ENCODE peak calls at places on chromosomes 11 and 22, in four cellular contexts. Q is tibial nerve, T is PC-3, I is adipocyte. H is an unnamed sample.

GRCh38 chr22:24367841-24368240 is 59.6 kb upstream of the ADORA2A start:
- DNase-seq in Q (no peak), T (peak), I (peak), H (no peak)

GRCh38 chr11:35953081-35953480 is 9.2 kb downstream of the LDLRAD3 start:
- DNase-seq in Q (no peak), T (peak), I (no peak), H (no peak)

GRCh38 chr11:43516316-43516820 is 157.6 kb downstream of the TTC17 start:
- DNase-seq in Q (no peak), T (no peak), I (no peak), H (no peak)

GRCh38 chr11:8352090-8352489 is 88.4 kb upstream of the LMO1 start:
- DNase-seq in Q (no peak), T (no peak), I (no peak), H (no peak)

GRCh38 chr22:46454910-46455269 is 82.5 kb downstream of the CELSR1 start:
- DNase-seq in Q (no peak), T (peak), I (no peak), H (no peak)

GRCh38 chr11:122036493-122036892 is 79.5 kb downstream of the BLID start:
- DNase-seq in Q (no peak), T (no peak), I (no peak), H (no peak)

GRCh38 chr22:30943368-30943767 is 25.2 kb downstream of the MORC2 start:
- DNase-seq in Q (no peak), T (no peak), I (no peak), H (no peak)

GRCh38 chr11:109960831-109961230 is 132.4 kb upstream of the ZC3H12C start:
- DNase-seq in Q (peak), T (no peak), I (peak), H (no peak)

GRCh38 chr11:33514079-33514690 is 186.4 kb downstream of the C11orf91 start:
- DNase-seq in Q (no peak), T (no peak), I (no peak), H (no peak)

GRCh38 chr22:47043835-47044721 is 281.6 kb downstream of the TBC1D22A start:
- DNase-seq in Q (no peak), T (no peak), I (no peak), H (peak)

GRCh38 chr11:106156290-106156937 is 79.0 kb downstream of the AASDHPPT start:
- DNase-seq in Q (no peak), T (peak), I (peak), H (peak)

GRCh38 chr11:5624489-5625278 is at the start of gene TRIM34:
- DNase-seq in Q (peak), T (peak), I (peak), H (peak)

GRCh38 chr11:1929621-1930447 is 10.3 kb downstream of the TNNT3 start:
- DNase-seq in Q (no peak), T (no peak), I (no peak), H (no peak)

GRCh38 chr11:7448126-7448525 is 37.2 kb upstream of the OLFML1 start:
- DNase-seq in Q (no peak), T (no peak), I (no peak), H (no peak)

H was measured in HT-29.